ENCODE peak calls at places on chromosomes 5 and 9, in ten cellular contexts. One of them, this sample, is unnamed.

GRCh38 chr5:95747041-95747679 is 16.0 kb downstream of the RHOBTB3 start:
- DNase-seq in progenitor cell of endocrine pancreas: no peak
- DNase-seq in K562: no peak
- DNase-seq in stomach: no peak
- DNase-seq in fibroblast of pulmonary artery: no peak
- DNase-seq in endodermal cell: no peak
- DNase-seq in BJ: no peak
- DNase-seq in prostate gland: no peak
- DNase-seq in left ventricle myocardium inferior: no peak
- DNase-seq in CD8-positive, alpha-beta T cell: no peak
- DNase-seq in this sample: no peak

GRCh38 chr5:72353046-72353445 is 32.9 kb downstream of the PTCD2 start:
- DNase-seq in progenitor cell of endocrine pancreas: no peak
- DNase-seq in left ventricle myocardium inferior: no peak
- DNase-seq in prostate gland: no peak
- DNase-seq in K562: no peak
- DNase-seq in BJ: no peak
- DNase-seq in endodermal cell: no peak
- DNase-seq in CD8-positive, alpha-beta T cell: no peak
- DNase-seq in fibroblast of pulmonary artery: peak
- DNase-seq in stomach: no peak
- DNase-seq in this sample: peak

GRCh38 chr5:146862641-146863040 is 15.9 kb downstream of the PPP2R2B start:
- DNase-seq in K562: no peak
- DNase-seq in left ventricle myocardium inferior: no peak
- DNase-seq in BJ: no peak
- DNase-seq in fibroblast of pulmonary artery: no peak
- DNase-seq in prostate gland: no peak
- DNase-seq in progenitor cell of endocrine pancreas: no peak
- DNase-seq in stomach: no peak
- DNase-seq in CD8-positive, alpha-beta T cell: no peak
- DNase-seq in endodermal cell: no peak
- DNase-seq in this sample: no peak

GRCh38 chr9:86239053-86239770 is 20.2 kb downstream of the C9orf153 start:
- DNase-seq in fibroblast of pulmonary artery: no peak
- DNase-seq in K562: no peak
- DNase-seq in left ventricle myocardium inferior: no peak
- DNase-seq in prostate gland: no peak
- DNase-seq in CD8-positive, alpha-beta T cell: no peak
- DNase-seq in stomach: no peak
- DNase-seq in progenitor cell of endocrine pancreas: no peak
- DNase-seq in BJ: no peak
- DNase-seq in endodermal cell: no peak
- DNase-seq in this sample: no peak

GRCh38 chr5:15946026-15946425 is 233.6 kb downstream of the MARCHF11 start:
- DNase-seq in endodermal cell: no peak
- DNase-seq in stomach: no peak
- DNase-seq in BJ: no peak
- DNase-seq in prostate gland: no peak
- DNase-seq in progenitor cell of endocrine pancreas: no peak
- DNase-seq in CD8-positive, alpha-beta T cell: no peak
- DNase-seq in fibroblast of pulmonary artery: peak
- DNase-seq in K562: no peak
- DNase-seq in left ventricle myocardium inferior: no peak
- DNase-seq in this sample: no peak

GRCh38 chr5:95358858-95359257 is 32.3 kb upstream of the FAM81B start:
- DNase-seq in K562: no peak
- DNase-seq in left ventricle myocardium inferior: no peak
- DNase-seq in fibroblast of pulmonary artery: no peak
- DNase-seq in BJ: no peak
- DNase-seq in progenitor cell of endocrine pancreas: no peak
- DNase-seq in prostate gland: no peak
- DNase-seq in stomach: no peak
- DNase-seq in CD8-positive, alpha-beta T cell: no peak
- DNase-seq in endodermal cell: no peak
- DNase-seq in this sample: no peak

GRCh38 chr9:126532019-126532462 is 81.7 kb upstream of the LMX1B start:
- DNase-seq in progenitor cell of endocrine pancreas: no peak
- DNase-seq in fibroblast of pulmonary artery: peak
- DNase-seq in K562: no peak
- DNase-seq in BJ: no peak
- DNase-seq in prostate gland: no peak
- DNase-seq in stomach: no peak
- DNase-seq in left ventricle myocardium inferior: peak
- DNase-seq in endodermal cell: no peak
- DNase-seq in CD8-positive, alpha-beta T cell: no peak
- DNase-seq in this sample: peak

GRCh38 chr9:72477862-72478564 is 43.4 kb upstream of the TMC1 start:
- DNase-seq in stomach: peak
- DNase-seq in BJ: no peak
- DNase-seq in progenitor cell of endocrine pancreas: no peak
- DNase-seq in endodermal cell: peak
- DNase-seq in fibroblast of pulmonary artery: peak
- DNase-seq in K562: peak
- DNase-seq in prostate gland: peak
- DNase-seq in left ventricle myocardium inferior: no peak
- DNase-seq in CD8-positive, alpha-beta T cell: no peak
- DNase-seq in this sample: no peak

DNA sequence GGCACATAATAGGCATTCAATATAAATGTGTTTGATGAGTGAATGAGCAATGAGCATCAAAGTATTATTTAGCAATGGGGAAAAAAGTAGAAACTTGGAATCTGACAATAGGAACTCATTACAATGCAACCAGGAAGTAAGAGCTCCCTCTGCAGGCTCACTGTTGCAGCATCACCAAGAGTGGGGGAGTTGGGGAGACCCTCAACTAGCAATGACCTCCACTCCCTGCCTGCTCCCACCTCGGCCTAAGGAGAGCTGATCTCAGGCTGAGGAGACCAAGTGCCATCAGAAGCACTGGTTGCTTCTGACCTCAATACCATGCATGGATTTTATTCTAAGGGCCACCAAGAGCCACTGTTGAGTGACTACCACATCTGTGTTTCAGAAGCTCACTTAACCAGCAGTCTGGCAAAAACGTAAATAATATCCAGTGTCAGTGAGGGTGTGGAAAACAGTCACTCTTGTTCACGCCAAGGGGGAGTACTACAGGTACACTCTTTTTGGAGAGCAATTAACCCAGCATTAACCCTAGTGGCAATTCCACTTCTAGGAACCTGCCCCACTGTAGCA is 8.0 kb downstream of the VDAC1 start:
- DNase-seq in CD8-positive, alpha-beta T cell: no peak
- DNase-seq in left ventricle myocardium inferior: no peak
- DNase-seq in BJ: no peak
- DNase-seq in endodermal cell: peak
- DNase-seq in fibroblast of pulmonary artery: no peak
- DNase-seq in progenitor cell of endocrine pancreas: no peak
- DNase-seq in K562: no peak
- DNase-seq in stomach: no peak
- DNase-seq in prostate gland: no peak
- DNase-seq in this sample: no peak
- TF ChIP-seq CTCF in CD8-positive, alpha-beta T cell: peak
- TF ChIP-seq CTCF in left ventricle myocardium inferior: peak
- TF ChIP-seq CTCF in BJ: peak
- TF ChIP-seq CTCF in endodermal cell: peak
- TF ChIP-seq CTCF in fibroblast of pulmonary artery: peak
- TF ChIP-seq CTCF in progenitor cell of endocrine pancreas: peak
- TF ChIP-seq CTCF in K562: peak
- TF ChIP-seq CTCF in stomach: no peak
- TF ChIP-seq CTCF in prostate gland: no peak
- TF ChIP-seq CTCF in this sample: peak

GRCh38 chr9:76558465-76558864 is 99.5 kb downstream of the GCNT1 start:
- DNase-seq in fibroblast of pulmonary artery: no peak
- DNase-seq in endodermal cell: no peak
- DNase-seq in K562: no peak
- DNase-seq in progenitor cell of endocrine pancreas: no peak
- DNase-seq in stomach: no peak
- DNase-seq in left ventricle myocardium inferior: no peak
- DNase-seq in BJ: no peak
- DNase-seq in CD8-positive, alpha-beta T cell: no peak
- DNase-seq in prostate gland: no peak
- DNase-seq in this sample: no peak

GRCh38 chr9:76553680-76554079 is 94.7 kb downstream of the GCNT1 start:
- DNase-seq in prostate gland: no peak
- DNase-seq in BJ: no peak
- DNase-seq in fibroblast of pulmonary artery: no peak
- DNase-seq in stomach: no peak
- DNase-seq in K562: no peak
- DNase-seq in endodermal cell: no peak
- DNase-seq in left ventricle myocardium inferior: no peak
- DNase-seq in progenitor cell of endocrine pancreas: no peak
- DNase-seq in CD8-positive, alpha-beta T cell: no peak
- DNase-seq in this sample: no peak

GRCh38 chr9:76559283-76559682 is 100.3 kb downstream of the GCNT1 start:
- DNase-seq in endodermal cell: no peak
- DNase-seq in fibroblast of pulmonary artery: no peak
- DNase-seq in left ventricle myocardium inferior: no peak
- DNase-seq in K562: no peak
- DNase-seq in prostate gland: no peak
- DNase-seq in CD8-positive, alpha-beta T cell: no peak
- DNase-seq in progenitor cell of endocrine pancreas: no peak
- DNase-seq in BJ: no peak
- DNase-seq in stomach: no peak
- DNase-seq in this sample: no peak

GRCh38 chr9:76560481-76560891 is 101.5 kb downstream of the GCNT1 start:
- DNase-seq in fibroblast of pulmonary artery: peak
- DNase-seq in CD8-positive, alpha-beta T cell: no peak
- DNase-seq in progenitor cell of endocrine pancreas: no peak
- DNase-seq in stomach: no peak
- DNase-seq in K562: no peak
- DNase-seq in left ventricle myocardium inferior: no peak
- DNase-seq in endodermal cell: no peak
- DNase-seq in prostate gland: no peak
- DNase-seq in BJ: no peak
- DNase-seq in this sample: no peak

GRCh38 chr9:76557674-76558073 is 98.7 kb downstream of the GCNT1 start:
- DNase-seq in fibroblast of pulmonary artery: no peak
- DNase-seq in endodermal cell: no peak
- DNase-seq in K562: no peak
- DNase-seq in left ventricle myocardium inferior: no peak
- DNase-seq in progenitor cell of endocrine pancreas: no peak
- DNase-seq in CD8-positive, alpha-beta T cell: no peak
- DNase-seq in BJ: peak
- DNase-seq in stomach: no peak
- DNase-seq in prostate gland: no peak
- DNase-seq in this sample: no peak
- TF ChIP-seq CTCF in fibroblast of pulmonary artery: no peak
- TF ChIP-seq CTCF in endodermal cell: no peak
- TF ChIP-seq CTCF in K562: no peak
- TF ChIP-seq CTCF in left ventricle myocardium inferior: no peak
- TF ChIP-seq CTCF in progenitor cell of endocrine pancreas: no peak
- TF ChIP-seq CTCF in CD8-positive, alpha-beta T cell: no peak
- TF ChIP-seq CTCF in BJ: no peak
- TF ChIP-seq CTCF in stomach: no peak
- TF ChIP-seq CTCF in prostate gland: no peak
- TF ChIP-seq CTCF in this sample: no peak

GRCh38 chr9:129225201-129225778 is 47.2 kb upstream of the IER5L start:
- DNase-seq in stomach: no peak
- DNase-seq in fibroblast of pulmonary artery: no peak
- DNase-seq in K562: no peak
- DNase-seq in prostate gland: no peak
- DNase-seq in endodermal cell: no peak
- DNase-seq in progenitor cell of endocrine pancreas: no peak
- DNase-seq in BJ: no peak
- DNase-seq in left ventricle myocardium inferior: no peak
- DNase-seq in CD8-positive, alpha-beta T cell: no peak
- DNase-seq in this sample: no peak

GRCh38 chr9:129227843-129228189 is 49.8 kb upstream of the IER5L start:
- DNase-seq in endodermal cell: no peak
- DNase-seq in CD8-positive, alpha-beta T cell: no peak
- DNase-seq in left ventricle myocardium inferior: no peak
- DNase-seq in prostate gland: no peak
- DNase-seq in K562: no peak
- DNase-seq in fibroblast of pulmonary artery: no peak
- DNase-seq in progenitor cell of endocrine pancreas: no peak
- DNase-seq in BJ: no peak
- DNase-seq in stomach: no peak
- DNase-seq in this sample: no peak

GRCh38 chr9:129223551-129224208 is 45.6 kb upstream of the IER5L start:
- DNase-seq in CD8-positive, alpha-beta T cell: no peak
- DNase-seq in endodermal cell: no peak
- DNase-seq in prostate gland: no peak
- DNase-seq in K562: no peak
- DNase-seq in BJ: no peak
- DNase-seq in progenitor cell of endocrine pancreas: no peak
- DNase-seq in fibroblast of pulmonary artery: no peak
- DNase-seq in stomach: peak
- DNase-seq in left ventricle myocardium inferior: no peak
- DNase-seq in this sample: no peak

GRCh38 chr9:129224618-129225017 is 46.6 kb upstream of the IER5L start:
- DNase-seq in BJ: no peak
- DNase-seq in stomach: no peak
- DNase-seq in fibroblast of pulmonary artery: no peak
- DNase-seq in left ventricle myocardium inferior: no peak
- DNase-seq in K562: no peak
- DNase-seq in CD8-positive, alpha-beta T cell: no peak
- DNase-seq in prostate gland: no peak
- DNase-seq in endodermal cell: no peak
- DNase-seq in progenitor cell of endocrine pancreas: no peak
- DNase-seq in this sample: no peak

GRCh38 chr9:129225815-129226214 is 47.8 kb upstream of the IER5L start:
- DNase-seq in fibroblast of pulmonary artery: peak
- DNase-seq in CD8-positive, alpha-beta T cell: peak
- DNase-seq in progenitor cell of endocrine pancreas: no peak
- DNase-seq in K562: peak
- DNase-seq in left ventricle myocardium inferior: peak
- DNase-seq in endodermal cell: peak
- DNase-seq in prostate gland: no peak
- DNase-seq in BJ: peak
- DNase-seq in stomach: peak
- DNase-seq in this sample: peak
- TF ChIP-seq CTCF in fibroblast of pulmonary artery: no peak
- TF ChIP-seq CTCF in CD8-positive, alpha-beta T cell: no peak
- TF ChIP-seq CTCF in progenitor cell of endocrine pancreas: no peak
- TF ChIP-seq CTCF in K562: no peak
- TF ChIP-seq CTCF in left ventricle myocardium inferior: no peak
- TF ChIP-seq CTCF in endodermal cell: no peak
- TF ChIP-seq CTCF in prostate gland: no peak
- TF ChIP-seq CTCF in BJ: no peak
- TF ChIP-seq CTCF in stomach: no peak
- TF ChIP-seq CTCF in this sample: no peak

GRCh38 chr5:130096488-130096887 is 192.2 kb downstream of the CHSY3 start:
- DNase-seq in stomach: no peak
- DNase-seq in endodermal cell: no peak
- DNase-seq in CD8-positive, alpha-beta T cell: no peak
- DNase-seq in left ventricle myocardium inferior: no peak
- DNase-seq in K562: no peak
- DNase-seq in BJ: no peak
- DNase-seq in progenitor cell of endocrine pancreas: no peak
- DNase-seq in prostate gland: no peak
- DNase-seq in fibroblast of pulmonary artery: no peak
- DNase-seq in this sample: no peak

GRCh38 chr5:130102995-130103394 is 198.7 kb downstream of the CHSY3 start:
- DNase-seq in stomach: no peak
- DNase-seq in left ventricle myocardium inferior: no peak
- DNase-seq in prostate gland: no peak
- DNase-seq in CD8-positive, alpha-beta T cell: no peak
- DNase-seq in BJ: no peak
- DNase-seq in progenitor cell of endocrine pancreas: no peak
- DNase-seq in endodermal cell: no peak
- DNase-seq in K562: no peak
- DNase-seq in fibroblast of pulmonary artery: no peak
- DNase-seq in this sample: no peak

GRCh38 chr5:130102375-130102774 is 198.1 kb downstream of the CHSY3 start:
- DNase-seq in left ventricle myocardium inferior: no peak
- DNase-seq in fibroblast of pulmonary artery: no peak
- DNase-seq in stomach: no peak
- DNase-seq in endodermal cell: no peak
- DNase-seq in K562: no peak
- DNase-seq in BJ: no peak
- DNase-seq in progenitor cell of endocrine pancreas: no peak
- DNase-seq in prostate gland: no peak
- DNase-seq in CD8-positive, alpha-beta T cell: no peak
- DNase-seq in this sample: no peak

GRCh38 chr5:130099001-130099400 is 194.7 kb downstream of the CHSY3 start:
- DNase-seq in fibroblast of pulmonary artery: no peak
- DNase-seq in endodermal cell: no peak
- DNase-seq in CD8-positive, alpha-beta T cell: no peak
- DNase-seq in prostate gland: no peak
- DNase-seq in stomach: no peak
- DNase-seq in K562: no peak
- DNase-seq in left ventricle myocardium inferior: no peak
- DNase-seq in progenitor cell of endocrine pancreas: no peak
- DNase-seq in BJ: no peak
- DNase-seq in this sample: no peak
- TF ChIP-seq CTCF in fibroblast of pulmonary artery: no peak
- TF ChIP-seq CTCF in endodermal cell: no peak
- TF ChIP-seq CTCF in CD8-positive, alpha-beta T cell: no peak
- TF ChIP-seq CTCF in prostate gland: no peak
- TF ChIP-seq CTCF in stomach: no peak
- TF ChIP-seq CTCF in K562: no peak
- TF ChIP-seq CTCF in left ventricle myocardium inferior: no peak
- TF ChIP-seq CTCF in progenitor cell of endocrine pancreas: no peak
- TF ChIP-seq CTCF in BJ: no peak
- TF ChIP-seq CTCF in this sample: no peak